ENCODE peak calls at places on chromosomes 12 and 14, in four cellular contexts. J is SK-N-SH, Z is cardiac fibroblast, E is transverse colon. Y is an unnamed sample.

GRCh38 chr14:57346741-57347140 is 43.6 kb upstream of the NAA30 start:
- DNase-seq in J (no peak), Z (no peak), E (no peak), Y (no peak)

GRCh38 chr14:33810308-33810707 is 140.6 kb downstream of the EGLN3 start:
- DNase-seq in J (no peak), Z (no peak), E (no peak), Y (no peak)

GRCh38 chr12:121196902-121197301 is 13.0 kb upstream of the P2RX4 start:
- DNase-seq in J (no peak), Z (no peak), E (no peak), Y (no peak)

GRCh38 chr14:35140718-35141581 is 18.6 kb downstream of the PRORP start:
- DNase-seq in J (peak), Z (peak), E (no peak), Y (no peak)

GRCh38 chr12:12127304-12127703 is 56.6 kb downstream of the BCL2L14 start:
- DNase-seq in J (no peak), Z (no peak), E (no peak), Y (no peak)

GRCh38 chr12:71878208-71878607 is 38.6 kb downstream of the TBC1D15 start:
- DNase-seq in J (no peak), Z (no peak), E (no peak), Y (no peak)

GRCh38 chr14:72611956-72612500 is 281.9 kb downstream of the DPF3 start:
- DNase-seq in J (no peak), Z (no peak), E (no peak), Y (no peak)

GRCh38 chr12:100554608-100555077 is 18.8 kb upstream of the GAS2L3 start:
- DNase-seq in J (peak), Z (peak), E (no peak), Y (peak)

GRCh38 chr12:57096748-57097553 is 8.0 kb downstream of the NAB2 start:
- DNase-seq in J (peak), Z (no peak), E (no peak), Y (no peak)

GRCh38 chr12:68780731-68781130 is 27.2 kb upstream of the MDM2 start:
- DNase-seq in J (no peak), Z (no peak), E (no peak), Y (no peak)

GRCh38 chr12:55966408-55967281 is at the start of gene CDK2:
- DNase-seq in J (peak), Z (peak), E (peak), Y (peak)

GRCh38 chr14:67837011-67837624 is 17.5 kb downstream of the RAD51B start:
- DNase-seq in J (peak), Z (peak), E (peak), Y (peak)

GRCh38 chr14:105989746-105990302 is 463.4 kb downstream of the TMEM121 start:
- DNase-seq in J (no peak), Z (no peak), E (no peak), Y (no peak)

GRCh38 chr12:9753042-9753820 is 7.5 kb downstream of the CD69 start:
- DNase-seq in J (no peak), Z (no peak), E (no peak), Y (no peak)
- H3K4me3 ChIP-seq in J (no peak), Z (no peak), E (no peak), Y (no peak)

DNA sequence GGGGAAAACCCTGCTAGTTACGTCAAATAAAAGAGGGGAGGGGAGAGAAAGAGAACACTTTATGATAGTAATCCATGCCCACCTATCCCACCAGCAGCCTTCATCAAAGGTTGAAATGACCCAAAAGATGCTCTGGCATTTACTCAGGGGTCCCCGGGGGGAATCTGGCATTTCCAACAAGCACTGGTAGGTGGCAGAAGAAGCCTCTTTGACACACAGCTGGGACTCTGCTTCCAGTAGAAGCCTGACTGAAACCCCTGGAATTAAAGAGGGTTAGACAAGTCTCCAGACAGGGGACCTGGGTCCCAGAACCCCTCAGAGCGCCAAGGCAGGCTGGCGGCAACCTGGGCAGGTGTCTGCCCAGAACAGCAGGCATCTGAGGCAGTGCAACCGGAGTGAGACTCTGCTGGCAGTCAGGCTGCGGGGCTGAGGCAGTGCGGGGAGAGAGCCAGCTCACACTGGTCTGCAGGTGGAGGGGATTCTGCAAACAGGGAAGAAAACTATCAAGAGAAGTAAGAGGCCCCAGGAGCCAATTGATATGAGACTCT is 85.0 kb upstream of the CAPRIN2 start:
- DNase-seq in J (no peak), Z (no peak), E (no peak), Y (no peak)
- TF ChIP-seq CTCF in J (no peak), Z (no peak), E (no peak), Y (no peak)

DNA sequence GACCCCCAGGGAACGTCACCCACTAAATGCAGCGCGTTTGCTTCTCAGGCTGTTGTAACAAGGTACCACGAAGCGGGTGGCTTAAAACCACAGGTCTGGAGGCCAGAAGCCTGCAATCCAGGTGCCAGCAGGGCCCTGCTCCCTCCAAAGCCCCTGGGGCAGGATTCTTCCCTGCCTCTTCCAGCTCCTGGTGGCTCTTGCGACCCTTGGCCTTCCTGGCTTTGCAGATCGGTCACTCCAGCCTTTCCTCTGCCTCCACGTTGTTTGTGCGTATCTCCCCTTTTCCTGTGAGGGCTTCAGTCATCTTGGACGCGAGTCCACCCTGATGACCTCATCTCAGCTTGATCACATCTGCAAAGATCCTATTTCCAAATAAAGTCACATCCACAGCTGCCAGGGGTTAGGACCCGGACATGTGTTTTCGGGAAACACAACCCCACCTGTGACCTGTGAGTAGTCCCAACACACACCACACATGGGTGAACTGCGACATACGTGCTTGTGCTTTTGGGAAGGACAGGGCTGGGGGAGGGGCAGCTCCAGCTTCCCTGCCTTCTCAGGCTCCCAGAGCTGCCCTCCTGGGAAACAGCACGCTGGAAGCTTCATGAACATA is 114.5 kb upstream of the NCOR2 start:
- DNase-seq in J (no peak), Z (peak), E (no peak), Y (peak)
- H3K4me3 ChIP-seq in J (no peak), Z (no peak), E (no peak), Y (no peak)

GRCh38 chr12:70691018-70691672 is 53.9 kb upstream of the PTPRB start:
- DNase-seq in J (no peak), Z (peak), E (no peak), Y (peak)

GRCh38 chr12:70698345-70698744 is 61.1 kb upstream of the PTPRB start:
- DNase-seq in J (no peak), Z (no peak), E (no peak), Y (no peak)

GRCh38 chr12:70686907-70687306 is 49.7 kb upstream of the PTPRB start:
- DNase-seq in J (no peak), Z (no peak), E (no peak), Y (no peak)

GRCh38 chr12:70695361-70696023 is 58.3 kb upstream of the PTPRB start:
- DNase-seq in J (no peak), Z (no peak), E (no peak), Y (no peak)

GRCh38 chr12:70692681-70693288 is 55.6 kb upstream of the PTPRB start:
- DNase-seq in J (peak), Z (peak), E (no peak), Y (peak)
- TF ChIP-seq CTCF in J (peak), Z (peak), E (no peak), Y (peak)

GRCh38 chr12:52191841-52192791 is at the start of gene KRT80:
- DNase-seq in J (peak), Z (peak), E (peak), Y (peak)
- H3K4me3 ChIP-seq in J (no peak), Z (no peak), E (no peak), Y (no peak)

DNA sequence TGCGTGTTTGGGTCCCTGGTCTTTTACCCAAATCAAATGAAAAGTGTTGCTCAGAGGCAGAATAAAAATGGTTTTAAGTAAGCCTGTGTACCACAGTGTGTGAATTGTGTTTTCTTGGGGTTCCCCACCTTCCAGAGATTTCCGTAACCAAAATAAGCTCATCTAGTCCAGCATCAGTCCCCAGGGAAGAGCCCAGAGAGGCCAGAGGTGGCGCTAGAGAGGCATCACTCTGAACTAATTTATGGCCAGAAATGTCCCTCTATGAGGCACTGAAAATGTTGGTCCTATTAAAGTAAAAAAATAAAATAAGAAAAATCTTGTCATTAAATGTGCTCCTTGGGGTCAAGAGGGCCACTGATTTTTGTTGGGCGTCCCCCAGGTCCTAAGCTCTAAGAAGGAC is 24.9 kb upstream of the PRKAB1 start:
- DNase-seq in J (no peak), Z (no peak), E (no peak), Y (no peak)
- TF ChIP-seq CTCF in J (peak), Z (peak), E (no peak), Y (no peak)

DNA sequence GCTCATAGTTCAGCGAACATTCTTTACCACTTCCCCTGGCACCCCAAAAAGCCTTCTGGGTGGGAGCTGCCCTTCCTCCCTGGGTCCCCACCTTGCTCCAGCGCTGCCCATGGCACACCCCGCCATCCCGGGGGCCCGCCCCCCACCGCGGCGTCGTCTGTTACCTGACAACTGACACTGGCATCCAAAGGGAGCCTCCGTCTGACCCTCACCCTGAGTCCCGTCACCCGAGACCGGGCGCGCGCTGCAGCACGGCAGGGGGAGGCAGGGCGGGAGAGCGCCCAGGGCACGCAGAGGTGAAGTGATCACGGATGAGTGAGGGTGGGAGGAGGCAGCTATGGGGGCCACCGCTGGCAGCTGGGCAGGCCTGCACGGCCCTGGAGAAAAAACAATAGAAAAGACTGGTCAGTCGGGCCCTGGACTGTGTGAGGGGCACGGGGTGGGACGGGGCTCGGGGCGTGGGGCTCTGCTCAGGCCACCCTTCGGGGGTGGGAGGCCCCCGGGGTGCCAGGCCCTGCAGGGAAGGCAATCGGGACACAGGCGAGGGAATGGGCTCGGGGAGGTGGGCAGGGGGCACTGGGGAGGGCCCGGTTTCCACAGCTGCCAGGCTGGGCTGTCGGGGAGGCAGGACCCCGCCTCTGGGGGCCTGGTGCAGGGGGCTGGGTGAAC is 40.7 kb downstream of the BCL11B start:
- DNase-seq in J (no peak), Z (no peak), E (no peak), Y (no peak)
- H3K4me3 ChIP-seq in J (no peak), Z (no peak), E (no peak), Y (no peak)

Y was measured in foreskin fibroblast.